ENCODE peak calls at places on chromosomes 16 and 17, in six cellular contexts. O, P, S, L, K and W are unnamed samples.

GRCh38 chr16:66846266-66846665 is 2.1 kb downstream of the CA7 start:
- DNase-seq in O (no peak), P (no peak), S (no peak), L (no peak), K (no peak), W (no peak)

GRCh38 chr17:7744416-7744815 is 26.9 kb downstream of the DNAH2 start:
- DNase-seq in O (peak; percentile 23), P (no peak), S (no peak), L (no peak), K (no peak), W (no peak)

GRCh38 chr17:71187145-71187878 is 933.5 kb upstream of the SOX9 start:
- DNase-seq in O (no peak), P (no peak), S (no peak), L (no peak), K (no peak), W (no peak)

GRCh38 chr16:49015189-49015540 is 266.5 kb downstream of the CBLN1 start:
- DNase-seq in O (no peak), P (no peak), S (no peak), L (no peak), K (no peak), W (no peak)

GRCh38 chr17:75783803-75784472 is 668 bp upstream of the UNK start:
- DNase-seq in O (no peak), P (no peak), S (peak; percentile 60), L (peak; percentile 75), K (peak; percentile 44), W (peak; percentile 89)

GRCh38 chr17:39828443-39828842 is 35.7 kb downstream of the IKZF3 start:
- DNase-seq in O (no peak), P (no peak), S (no peak), L (no peak), K (no peak), W (no peak)

GRCh38 chr17:75152971-75153853 is 1.1 kb downstream of the JPT1 start:
- DNase-seq in O (peak; percentile 49), P (no peak), S (no peak), L (peak; percentile 69), K (peak; percentile 76), W (peak; percentile 80)

GRCh38 chr17:81895400-81895799 is 3.9 kb downstream of the ANAPC11 start:
- DNase-seq in O (no peak), P (no peak), S (no peak), L (no peak), K (no peak), W (no peak)

GRCh38 chr17:71142333-71142732 is 973.0 kb downstream of the KCNJ2 start:
- DNase-seq in O (no peak), P (no peak), S (no peak), L (no peak), K (no peak), W (no peak)

GRCh38 chr16:50611332-50611934 is 63.2 kb downstream of the NKD1 start:
- DNase-seq in O (peak; percentile 58), P (no peak), S (no peak), L (no peak), K (no peak), W (no peak)

GRCh38 chr16:75622762-75623605 is at the start of gene ADAT1:
- DNase-seq in O (peak; percentile 99), P (peak; percentile 99), S (peak; percentile 99), L (peak; percentile 99), K (peak; percentile 99), W (peak; percentile 100)

GRCh38 chr17:72386619-72387237 is 265.9 kb downstream of the SOX9 start:
- DNase-seq in O (no peak), P (no peak), S (no peak), L (no peak), K (no peak), W (no peak)

GRCh38 chr16:84579936-84580335 is 37.9 kb downstream of the COTL1 start:
- DNase-seq in O (no peak), P (no peak), S (peak; percentile 89), L (no peak), K (no peak), W (no peak)

GRCh38 chr17:36468903-36469635 is 17.4 kb upstream of the ZNHIT3 start:
- DNase-seq in O (no peak), P (no peak), S (no peak), L (peak; percentile 25), K (no peak), W (no peak)
- H3K27me3 ChIP-seq in O (no peaks in the 10 kb centered on the region), P (no peaks in the 10 kb centered on the region), S (peaks cover 20% of the 10 kb centered on the region), L (peaks cover 43% of the 10 kb centered on the region), K (peaks cover 49% of the 10 kb centered on the region), W (peaks cover 56% of the 10 kb centered on the region)

GRCh38 chr17:3794890-3795757 is 5.9 kb downstream of the ITGAE start:
- DNase-seq in O (no peak), P (no peak), S (no peak), L (peak; percentile 28), K (no peak), W (no peak)
- TF ChIP-seq POLR2A in O (no peak), P (no peak), S (no peak), L (no peak), K (no peak), W (no peak)

GRCh38 chr16:5003211-5003610 is 30.5 kb downstream of the NAGPA start:
- DNase-seq in O (no peak), P (no peak), S (no peak), L (no peak), K (no peak), W (peak; percentile 63)

GRCh38 chr16:5000573-5001001 is 33.1 kb downstream of the NAGPA start:
- DNase-seq in O (no peak), P (no peak), S (no peak), L (no peak), K (no peak), W (peak; percentile 41)

GRCh38 chr16:5002699-5003143 is 31.0 kb downstream of the NAGPA start:
- DNase-seq in O (no peak), P (no peak), S (no peak), L (no peak), K (no peak), W (no peak)

GRCh38 chr16:5001986-5002385 is 31.7 kb downstream of the NAGPA start:
- DNase-seq in O (no peak), P (no peak), S (no peak), L (no peak), K (no peak), W (no peak)

DNA sequence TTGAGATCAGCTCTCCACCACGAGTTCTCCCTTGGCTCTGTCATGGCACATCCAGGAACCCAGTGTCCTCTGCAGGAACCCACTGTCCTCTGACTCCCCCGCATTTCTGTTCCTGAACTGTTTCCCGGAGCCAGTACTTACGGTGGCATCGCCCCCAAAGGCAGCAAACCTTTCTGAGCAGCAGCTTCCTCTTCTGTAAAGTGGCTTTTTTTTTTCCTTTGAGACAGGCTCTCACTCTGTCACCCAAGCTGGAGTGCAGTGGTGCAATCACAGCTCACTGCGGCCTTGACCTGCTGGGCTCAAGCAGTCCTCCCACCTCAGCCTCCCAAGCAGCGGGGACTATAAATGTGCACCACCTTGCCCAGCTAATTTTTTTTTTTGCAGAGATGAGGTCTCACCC is 32.2 kb downstream of the NAGPA start:
- DNase-seq in O (no peak), P (no peak), S (no peak), L (no peak), K (no peak), W (peak; percentile 31)
- TF ChIP-seq POLR2AphosphoS5 in O (no peak), P (no peak), S (no peak), L (no peak), K (no peak), W (no peak)

DNA sequence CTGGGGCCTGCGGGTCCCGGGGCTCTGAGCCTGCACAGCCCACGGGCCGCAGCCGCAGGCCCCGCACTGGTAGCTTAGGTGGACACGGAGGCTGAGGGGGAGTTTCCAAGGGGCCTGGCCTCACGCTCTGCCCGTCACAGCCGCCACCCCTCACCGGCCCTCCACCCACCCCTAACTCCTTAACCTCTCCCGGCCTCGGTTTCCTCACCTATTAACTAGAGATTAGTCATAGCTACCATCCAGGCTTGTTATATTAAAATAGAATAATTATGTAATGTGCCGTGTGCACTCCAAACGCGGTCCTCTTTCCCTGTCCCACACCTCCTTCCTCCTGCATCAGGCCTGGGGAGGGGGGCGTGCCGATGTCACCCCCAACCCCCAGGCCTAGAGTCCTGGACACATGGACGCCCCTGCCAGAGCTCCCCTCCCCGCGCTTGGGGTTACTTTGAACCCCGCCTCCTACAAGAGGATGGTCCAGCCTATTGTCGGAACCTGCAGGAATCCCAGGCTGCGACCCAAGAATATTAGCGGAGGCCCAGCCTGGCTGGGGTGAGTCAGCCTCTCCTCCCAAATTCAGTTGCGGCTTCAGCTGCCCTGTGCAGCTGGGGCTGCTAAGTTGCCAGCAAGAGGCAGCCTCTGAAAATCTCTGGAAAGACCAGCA is 17.3 kb downstream of the SOCS3 start:
- DNase-seq in O (peak; percentile 35), P (no peak), S (no peak), L (peak; percentile 89), K (no peak), W (peak; percentile 85)
- H3K27me3 ChIP-seq in O (no peaks in the 10 kb centered on the region), P (no peaks in the 10 kb centered on the region), S (no peaks in the 10 kb centered on the region), L (no peaks in the 10 kb centered on the region), K (no peaks in the 10 kb centered on the region), W (no peaks in the 10 kb centered on the region)

GRCh38 chr16:2769100-2769529 is 8.0 kb downstream of the ELOB start:
- DNase-seq in O (no peak), P (no peak), S (no peak), L (no peak), K (no peak), W (peak; percentile 59)

GRCh38 chr16:2768403-2769089 is 8.5 kb downstream of the ELOB start:
- DNase-seq in O (no peak), P (no peak), S (no peak), L (no peak), K (no peak), W (peak; percentile 63)

GRCh38 chr16:2766430-2767139 is 10.5 kb downstream of the ELOB start:
- DNase-seq in O (no peak), P (no peak), S (no peak), L (no peak), K (no peak), W (peak; percentile 54)

GRCh38 chr16:2767140-2767731 is 9.8 kb downstream of the ELOB start:
- DNase-seq in O (no peak), P (no peak), S (no peak), L (no peak), K (no peak), W (peak; percentile 73)

DNA sequence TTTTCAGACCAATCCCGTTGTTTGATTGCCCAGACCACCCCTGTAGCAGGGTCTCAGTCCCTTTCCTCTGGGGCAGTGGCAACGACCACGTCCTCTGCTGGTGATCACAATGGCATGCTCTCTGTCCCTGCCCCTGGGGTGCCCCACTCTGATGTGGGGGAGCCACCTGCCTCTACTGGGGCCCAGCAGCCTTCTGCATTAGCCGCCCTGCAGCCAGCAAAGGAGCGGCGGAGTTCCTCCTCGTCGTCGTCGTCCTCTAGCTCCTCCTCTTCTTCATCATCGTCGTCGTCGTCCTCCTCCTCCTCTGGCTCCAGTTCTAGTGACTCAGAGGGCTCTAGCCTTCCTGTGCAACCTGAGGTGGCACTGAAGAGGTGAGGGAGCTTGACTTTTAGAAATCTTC is 9.2 kb downstream of the ELOB start:
- DNase-seq in O (no peak), P (no peak), S (no peak), L (no peak), K (no peak), W (peak; percentile 66)
- TF ChIP-seq POLR2A in O (no peak), P (no peak), S (no peak), L (no peak), K (no peak), W (no peak)